ENCODE peak calls at places on chromosomes 12 and 14, in four cellular contexts. J is IMR-90, Y is heart left ventricle, Z is stomach. H is an unnamed sample.

GRCh38 chr12:108801736-108802665 is 55.4 kb downstream of the SSH1 start:
- DNase-seq in Z (no peak), J (peak; percentile 83), Y (no peak), H (no peak)

GRCh38 chr12:21655594-21655993 is 2.0 kb downstream of the LDHB start:
- DNase-seq in Z (no peak), J (no peak), Y (no peak), H (no peak)

GRCh38 chr14:35347323-35348043 is 55.3 kb downstream of the PSMA6 start:
- DNase-seq in Z (no peak), Y (no peak), J (no peak), H (peak; percentile 82)

GRCh38 chr12:12563529-12563928 is 866 bp upstream of the DUSP16 start:
- DNase-seq in Z (no peak), J (peak; percentile 32), Y (no peak), H (no peak)

GRCh38 chr12:4160314-4161040 is 113.1 kb upstream of the CCND2 start:
- DNase-seq in J (no peak), Z (no peak), Y (no peak), H (no peak)

GRCh38 chr12:10223208-10223607 is 10.5 kb downstream of the GABARAPL1 start:
- DNase-seq in J (no peak), Y (no peak), Z (no peak), H (no peak)

GRCh38 chr14:26960049-26960688 is 362.3 kb upstream of the NOVA1 start:
- DNase-seq in Z (no peak), Y (no peak), J (no peak), H (no peak)

GRCh38 chr12:64824500-64825142 is at the start of gene TBC1D30:
- DNase-seq in Y (peak; percentile 59), J (peak; percentile 2), Z (no peak), H (peak; percentile 60)

GRCh38 chr12:124928912-124929530 is 14.6 kb upstream of the UBC start:
- DNase-seq in J (no peak), Z (no peak), Y (no peak), H (no peak)

GRCh38 chr12:17928708-17929366 is 161.2 kb downstream of the RERGL start:
- DNase-seq in Z (no peak), J (peak; percentile 13), Y (no peak), H (no peak)

GRCh38 chr14:38867561-38868150 is 235.4 kb downstream of the SEC23A start:
- DNase-seq in Y (peak; percentile 60), J (peak; percentile 79), Z (peak; percentile 75), H (peak; percentile 88)

GRCh38 chr12:110314308-110314707 is 33.3 kb downstream of the ATP2A2 start:
- DNase-seq in Y (no peak), J (peak; percentile 92), Z (no peak), H (no peak)

GRCh38 chr12:30448038-30448437 is 247.6 kb downstream of the IPO8 start:
- DNase-seq in J (no peak), Y (no peak), Z (no peak), H (no peak)

GRCh38 chr12:89469361-89469760 is 55.2 kb downstream of the GALNT4 start:
- DNase-seq in Z (no peak), Y (no peak), J (peak; percentile 73), H (no peak)

GRCh38 chr12:131461096-131461495 is 249.8 kb upstream of the SFSWAP start:
- DNase-seq in J (no peak), Z (peak; percentile 2), Y (no peak), H (no peak)

GRCh38 chr14:99718031-99718810 is 34.1 kb downstream of the CYP46A1 start:
- DNase-seq in J (no peak), Z (no peak), Y (peak; percentile 43), H (no peak)

GRCh38 chr14:94575730-94576585 is 5.3 kb upstream of the SERPINA5 start:
- DNase-seq in J (peak; percentile 21), Z (peak; percentile 46), Y (no peak), H (peak; percentile 35)

GRCh38 chr12:131803995-131804521 is 24.1 kb upstream of the MMP17 start:
- DNase-seq in Z (no peak), J (peak; percentile 60), Y (no peak), H (no peak)

GRCh38 chr14:52268191-52269061 is 928 bp downstream of the PTGDR start:
- DNase-seq in Y (peak; percentile 63), Z (no peak), J (peak; percentile 13), H (no peak)

GRCh38 chr12:48988030-48988649 is 10.0 kb downstream of the WNT1 start:
- DNase-seq in Y (peak; percentile 79), J (peak; percentile 37), Z (peak; percentile 74), H (peak; percentile 86)

GRCh38 chr14:64060648-64061096 is 207.9 kb downstream of the SYNE2 start:
- DNase-seq in Z (no peak), Y (no peak), J (no peak), H (peak; percentile 49)

GRCh38 chr14:38003746-38004609 is 203.7 kb upstream of the SSTR1 start:
- DNase-seq in Z (no peak), J (no peak), Y (no peak), H (no peak)

GRCh38 chr12:53551889-53552291 is 44.6 kb upstream of the NPFF start:
- DNase-seq in Y (no peak), J (no peak), Z (no peak), H (no peak)

GRCh38 chr12:4109826-4110225 is 163.7 kb upstream of the CCND2 start:
- DNase-seq in Z (no peak), Y (no peak), J (no peak), H (no peak)

GRCh38 chr12:69508581-69508980 is 38.4 kb downstream of the FRS2 start:
- DNase-seq in Z (no peak), Y (no peak), J (no peak), H (no peak)

GRCh38 chr12:69510176-69510827 is 40.1 kb downstream of the FRS2 start:
- DNase-seq in Z (peak; percentile 50), Y (no peak), J (no peak), H (peak; percentile 69)

GRCh38 chr12:69511016-69511415 is 40.8 kb downstream of the FRS2 start:
- DNase-seq in Z (no peak), Y (no peak), J (no peak), H (no peak)

GRCh38 chr12:69508091-69508490 is 37.9 kb downstream of the FRS2 start:
- DNase-seq in Y (no peak), Z (no peak), J (no peak), H (no peak)

GRCh38 chr12:69509308-69509736 is 39.1 kb downstream of the FRS2 start:
- DNase-seq in Z (no peak), J (peak; percentile 46), Y (no peak), H (no peak)
- H3K4me3 ChIP-seq in Z (no peak overlapping the region), J (no peak overlapping the region), Y (no peak overlapping the region), H (no peak overlapping the region)

DNA sequence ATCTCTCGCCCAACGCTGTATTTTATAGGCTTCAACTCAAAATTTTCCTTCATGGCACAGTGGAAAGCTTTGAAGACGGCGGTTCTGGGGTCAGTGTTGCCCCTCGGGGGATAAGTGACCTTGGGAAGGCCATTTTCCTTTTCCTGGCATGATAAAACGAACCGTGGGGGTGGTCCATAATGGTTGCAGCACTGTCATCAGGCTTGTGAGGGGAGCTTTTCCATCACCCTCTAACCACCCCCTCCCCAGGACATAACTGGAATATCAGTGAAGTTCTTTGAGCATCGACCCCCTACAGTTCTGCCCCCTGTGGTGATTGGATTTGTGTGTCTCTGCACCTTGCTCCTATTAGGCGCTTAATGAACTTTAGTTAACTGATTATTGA is 16.0 kb downstream of the FOS start:
- DNase-seq in Z (no peak), Y (no peak), J (no peak), H (no peak)
- TF ChIP-seq POLR2A in Z (no peak), Y (no peak), J (peak; percentile 80), H (no peak)

DNA sequence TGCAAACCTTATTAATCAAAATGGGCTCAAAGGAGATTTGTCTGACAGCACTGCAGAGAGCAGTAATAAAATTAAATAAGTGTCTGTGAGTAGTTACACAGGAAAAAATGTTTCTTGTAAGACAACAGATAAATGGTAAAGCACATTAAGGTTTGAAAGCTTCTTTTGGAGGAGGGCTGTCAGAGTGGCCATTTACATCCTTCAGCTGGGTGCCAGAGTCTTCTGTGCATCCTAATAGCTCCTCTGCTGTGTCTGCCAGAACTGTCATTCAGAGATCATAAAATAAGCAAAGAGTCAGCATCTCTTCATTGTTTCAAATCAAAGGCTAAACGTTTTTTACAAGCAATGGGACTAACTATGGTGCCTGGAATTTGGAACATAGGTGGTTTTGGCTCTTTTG is 414.4 kb downstream of the NAV3 start:
- DNase-seq in Y (no peak), J (no peak), Z (no peak), H (no peak)
- H3K9me3 ChIP-seq in Y (no peaks in the 10 kb centered on the region), J (no peaks in the 10 kb centered on the region), Z (no peaks in the 10 kb centered on the region), H (no peaks in the 10 kb centered on the region)

GRCh38 chr12:103813949-103814348 is 27.1 kb downstream of the NT5DC3 start:
- DNase-seq in Z (no peak), Y (no peak), J (no peak), H (no peak)
- H3K4me3 ChIP-seq in Z (no peak overlapping the region), Y (no peak overlapping the region), J (no peak overlapping the region), H (no peak overlapping the region)

H was measured in testis.